ENCODE peak calls at places on chromosomes 16 and 17, in six cellular contexts. C, A, X, U, Y and R are unnamed samples.

GRCh38 chr17:78313735-78314648 is 45.9 kb downstream of the SOCS3 start:
- DNase-seq in A (peak), X (peak), Y (peak), C (peak), U (peak), R (no peak)

GRCh38 chr16:73771676-73772075 is 524.9 kb upstream of the PSMD7 start:
- DNase-seq in A (peak), U (no peak), X (no peak), C (no peak), Y (no peak), R (no peak)

GRCh38 chr16:57167951-57168350 is 17.9 kb downstream of the PSME3IP1 start:
- DNase-seq in X (peak), A (peak), U (peak), Y (peak), C (peak), R (no peak)

GRCh38 chr16:22291020-22291419 is 6.2 kb upstream of the POLR3E start:
- DNase-seq in A (no peak), Y (no peak), U (no peak), X (no peak), C (no peak), R (no peak)

GRCh38 chr16:56282455-56282854 is 91.2 kb downstream of the GNAO1 start:
- DNase-seq in U (no peak), A (no peak), X (no peak), C (no peak), Y (no peak), R (no peak)

GRCh38 chr17:19958023-19958422 is 19.6 kb downstream of the AKAP10 start:
- DNase-seq in X (peak), U (peak), C (peak), A (peak), Y (peak), R (no peak)

GRCh38 chr17:27747462-27748359 is 52.6 kb downstream of the NOS2 start:
- DNase-seq in A (no peak), C (peak), U (no peak), Y (no peak), X (peak), R (no peak)

GRCh38 chr17:65785109-65785508 is 223.7 kb upstream of the AXIN2 start:
- DNase-seq in Y (peak), A (peak), X (no peak), C (peak), U (peak), R (no peak)

GRCh38 chr17:19018600-19018950 is 14.0 kb upstream of the FAM83G start:
- DNase-seq in C (no peak), U (no peak), X (no peak), Y (no peak), A (no peak), R (no peak)

GRCh38 chr17:48244121-48244711 is 136.7 kb downstream of the SNX11 start:
- DNase-seq in X (peak), Y (no peak), C (peak), U (peak), A (peak), R (no peak)

GRCh38 chr17:55433029-55433628 is 11.5 kb upstream of the MMD start:
- DNase-seq in U (peak), Y (peak), A (peak), X (peak), C (peak), R (no peak)

GRCh38 chr17:1783834-1784611 is 22.2 kb downstream of the SERPINF1 start:
- DNase-seq in Y (peak), X (peak), U (peak), C (peak), A (peak), R (no peak)

GRCh38 chr16:30526137-30526822 is at the start of gene ZNF768:
- DNase-seq in C (no peak), U (peak), A (peak), Y (peak), X (peak), R (no peak)

GRCh38 chr17:7989781-7990655 is 12.4 kb upstream of the GUCY2D start:
- DNase-seq in X (peak), Y (peak), C (peak), A (peak), U (peak), R (no peak)

DNA sequence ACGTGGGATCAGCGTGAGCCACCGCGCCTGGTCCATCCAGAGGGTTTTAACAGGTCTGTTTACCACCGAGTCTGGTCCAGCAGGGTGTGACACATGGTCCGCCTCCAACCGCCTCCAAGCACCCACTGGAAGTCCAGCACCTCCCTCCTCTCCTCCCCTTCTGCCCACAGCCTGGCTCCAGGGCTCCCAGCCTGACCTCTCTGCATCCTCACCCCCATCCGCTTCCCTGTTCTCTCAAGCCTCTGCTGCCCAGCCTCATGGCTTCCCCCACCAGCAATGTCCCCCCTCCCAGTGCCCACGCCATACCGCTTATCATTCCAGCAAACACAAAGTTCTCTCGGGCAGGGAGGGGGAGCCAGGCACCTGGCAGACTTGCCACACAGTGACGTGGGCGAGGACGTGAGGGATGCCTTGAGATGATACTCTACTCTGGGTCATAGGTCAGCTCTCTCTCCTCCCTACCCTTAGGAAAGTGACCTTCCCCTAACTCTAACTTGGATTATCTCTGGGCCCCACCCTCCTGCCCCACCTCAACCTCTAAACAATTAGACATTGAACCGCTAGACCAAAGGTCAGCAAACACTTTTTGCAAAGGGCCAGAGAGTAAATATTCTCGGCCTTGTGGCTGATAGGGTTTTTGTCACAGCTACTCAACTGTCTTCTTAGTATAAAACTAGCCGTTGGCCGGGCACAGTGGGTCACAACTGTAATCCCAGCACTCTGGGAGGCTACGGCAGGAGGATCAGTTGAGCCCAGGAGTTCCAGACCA is 23.1 kb downstream of the CDC42EP4 start:
- DNase-seq in C (no peak), U (peak), X (no peak), Y (no peak), A (no peak), R (no peak)
- H3K9ac ChIP-seq in C (peak), U (no peak), X (no peak), Y (no peak), A (no peak), R (no peak)

GRCh38 chr17:75825748-75826370 is 18.3 kb downstream of the UNC13D start:
- DNase-seq in U (no peak), A (no peak), C (no peak), X (no peak), Y (no peak), R (no peak)

GRCh38 chr17:75823257-75824041 is 20.8 kb downstream of the UNC13D start:
- DNase-seq in X (no peak), C (no peak), A (no peak), Y (no peak), U (no peak), R (no peak)

GRCh38 chr17:75822800-75823166 is 21.4 kb downstream of the UNC13D start:
- DNase-seq in C (no peak), X (no peak), U (no peak), Y (no peak), A (no peak), R (no peak)

GRCh38 chr17:75824591-75825518 is 19.3 kb downstream of the UNC13D start:
- DNase-seq in C (no peak), U (no peak), X (no peak), Y (no peak), A (no peak), R (no peak)

GRCh38 chr17:75824050-75824552 is 20.1 kb downstream of the UNC13D start:
- DNase-seq in A (no peak), Y (no peak), X (no peak), C (no peak), U (no peak), R (no peak)
- H3K4me3 ChIP-seq in A (no peak), Y (no peak), X (no peak), C (no peak), U (no peak), R (no peak)

GRCh38 chr17:5582177-5582885 is 2.0 kb downstream of the NLRP1 start:
- DNase-seq in A (no peak), C (no peak), U (no peak), Y (peak), X (no peak), R (no peak)

GRCh38 chr17:5583426-5584382 is 605 bp downstream of the NLRP1 start:
- DNase-seq in Y (no peak), A (no peak), C (no peak), U (no peak), X (no peak), R (no peak)

GRCh38 chr17:5584971-5585794 is 874 bp upstream of the NLRP1 start:
- DNase-seq in X (peak), U (peak), Y (peak), C (no peak), A (peak), R (no peak)

GRCh38 chr17:5585814-5586558 is 1.7 kb upstream of the NLRP1 start:
- DNase-seq in C (no peak), A (peak), X (peak), U (peak), Y (peak), R (no peak)

DNA sequence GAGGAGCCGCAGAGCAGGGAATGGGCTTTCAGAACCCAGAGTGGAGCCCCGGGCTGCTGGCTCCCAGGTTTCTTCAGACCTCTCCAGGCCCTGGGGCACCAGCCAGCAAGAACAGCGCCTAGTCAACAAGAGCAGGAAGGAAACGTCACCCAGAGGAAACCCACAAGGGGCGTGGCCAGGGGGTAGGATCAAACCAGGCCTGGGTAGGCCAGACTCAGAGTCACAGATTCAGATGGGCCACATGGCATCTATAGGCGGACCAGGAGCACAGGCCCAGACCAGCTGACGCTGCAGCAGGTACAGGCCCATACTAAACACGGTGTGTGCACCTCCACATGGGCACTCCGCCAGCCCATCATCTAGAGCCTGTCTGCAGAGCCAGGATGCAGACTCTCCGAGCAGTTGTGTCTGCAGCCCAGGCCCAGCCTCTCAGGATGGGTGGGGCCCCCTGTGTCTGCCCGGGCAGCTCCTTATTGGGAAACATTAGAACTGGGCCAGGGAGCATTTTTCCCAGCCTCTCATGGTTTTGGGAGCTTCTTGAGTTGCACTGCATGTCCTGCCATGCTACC is at the start of gene NLRP1:
- DNase-seq in C (peak), A (peak), Y (peak), X (peak), U (peak), R (peak)
- H3K9ac ChIP-seq in C (peak), A (peak), Y (peak), X (no peak), U (peak), R (peak)

GRCh38 chr16:14304891-14305459 is 233.9 kb downstream of the MRTFB start:
- DNase-seq in U (no peak), Y (no peak), C (no peak), X (no peak), A (no peak), R (no peak)
- H3K4me3 ChIP-seq in U (no peak), Y (no peak), C (no peak), X (no peak), A (no peak), R (peak)

GRCh38 chr16:70437017-70437581 is 1.8 kb downstream of the ST3GAL2 start:
- DNase-seq in C (no peak), X (peak), A (peak), U (no peak), Y (no peak), R (no peak)

GRCh38 chr16:70441406-70441990 is 2.6 kb upstream of the ST3GAL2 start:
- DNase-seq in C (no peak), X (no peak), Y (no peak), U (no peak), A (no peak), R (no peak)

GRCh38 chr16:70438983-70439862 is at the start of gene ST3GAL2:
- DNase-seq in X (peak), C (peak), A (peak), U (peak), Y (peak), R (no peak)

GRCh38 chr16:70437582-70438324 is 1.1 kb downstream of the ST3GAL2 start:
- DNase-seq in A (peak), C (no peak), X (peak), Y (peak), U (peak), R (no peak)

GRCh38 chr16:70438325-70438982 is 446 bp downstream of the ST3GAL2 start:
- DNase-seq in Y (no peak), C (no peak), U (no peak), X (no peak), A (peak), R (no peak)
- H3K9ac ChIP-seq in Y (peak), C (peak), U (peak), X (peak), A (peak), R (peak)

DNA sequence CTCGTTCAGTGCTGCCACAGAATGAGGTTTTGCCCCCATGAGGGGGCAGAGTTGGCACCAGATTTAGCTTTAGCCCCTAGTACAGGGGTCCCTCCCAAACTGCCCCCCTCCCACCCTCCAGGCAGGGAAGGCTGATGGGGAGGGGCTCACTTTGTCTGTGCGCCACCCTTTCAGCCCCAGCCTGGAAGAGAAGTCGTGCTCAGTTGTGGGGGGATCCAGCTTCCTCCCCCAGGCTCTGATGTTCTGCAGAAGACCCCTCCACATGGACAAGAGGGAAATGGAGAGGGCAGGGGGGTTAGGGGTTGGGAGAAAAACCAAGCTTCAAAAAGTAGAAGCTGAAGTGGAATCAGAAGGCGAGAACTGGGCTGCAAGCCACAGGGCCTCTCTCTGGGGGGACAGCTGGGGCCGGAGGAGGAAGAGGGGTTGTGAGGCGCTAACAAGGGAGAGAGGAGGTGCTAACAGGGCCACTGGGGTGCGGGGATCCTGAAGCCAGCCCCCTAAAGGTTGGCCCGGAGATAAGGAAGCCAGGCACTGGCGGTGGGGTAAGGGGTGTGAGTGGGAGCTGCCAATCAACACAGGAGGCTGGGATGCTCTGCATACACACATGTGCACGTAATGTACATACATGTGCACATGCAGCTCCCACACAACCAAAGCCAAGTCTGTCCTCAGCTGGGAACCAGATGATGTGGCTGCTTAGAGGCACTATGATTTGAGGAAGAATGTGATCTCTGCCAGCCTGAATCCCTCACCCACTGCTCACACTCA is 7.0 kb upstream of the TMEM92 start:
- DNase-seq in Y (no peak), X (no peak), C (no peak), U (no peak), A (no peak), R (no peak)
- H3K4me3 ChIP-seq in Y (no peak), X (no peak), C (no peak), U (no peak), A (peak), R (no peak)